ENCODE peak calls at places on chromosomes 6 and 20, in six cellular contexts. O, P, Q, D, C and G are unnamed samples.

GRCh38 chr20:20731945-20732296 is 19.5 kb upstream of the RALGAPA2 start:
- DNase-seq in D (no peak), P (no peak), Q (no peak), O (no peak), C (no peak), G (peak)

GRCh38 chr20:59933849-59934585 is 580 bp upstream of the SYCP2 start:
- DNase-seq in Q (peak), C (peak), O (peak), D (peak), P (peak), G (peak)

GRCh38 chr6:142893088-142893487 is 51.9 kb downstream of the HIVEP2 start:
- DNase-seq in C (no peak), Q (no peak), D (no peak), P (no peak), O (no peak), G (peak)

GRCh38 chr6:134678436-134678889 is 271.4 kb downstream of the ALDH8A1 start:
- DNase-seq in P (no peak), C (no peak), D (no peak), Q (no peak), O (peak), G (peak)

GRCh38 chr6:98824163-98824906 is 10.0 kb upstream of the POU3F2 start:
- DNase-seq in D (no peak), P (no peak), C (no peak), Q (no peak), O (no peak), G (no peak)

GRCh38 chr6:16514249-16514648 is 247.0 kb downstream of the ATXN1 start:
- DNase-seq in Q (peak), C (peak), D (no peak), O (no peak), P (no peak), G (peak)

GRCh38 chr20:10555865-10556308 is 117.9 kb downstream of the JAG1 start:
- DNase-seq in P (no peak), Q (no peak), C (no peak), O (no peak), D (no peak), G (peak)

GRCh38 chr20:62675156-62675871 is 33.0 kb downstream of the SLCO4A1 start:
- DNase-seq in Q (no peak), C (no peak), O (no peak), P (no peak), D (no peak), G (peak)

GRCh38 chr6:44233560-44234100 is 10.2 kb downstream of the SLC29A1 start:
- DNase-seq in Q (no peak), P (no peak), C (no peak), O (no peak), D (no peak), G (no peak)